ENCODE peak calls at places on chromosomes 4 and X, in four cellular contexts. B is HepG2, N is suprapubic skin, K is sigmoid colon. C is an unnamed sample.

GRCh38 chr4:2290488-2290887 is 28.6 kb upstream of the MXD4 start:
- DNase-seq in B (no peak), N (peak; percentile 70), K (peak; percentile 48), C (no peak)

GRCh38 chr4:53141308-53141707 is 224.6 kb downstream of the SCFD2 start:
- DNase-seq in B (no peak), N (no peak), K (no peak), C (no peak)

GRCh38 chr4:153684182-153685073 is at the start of gene TLR2:
- DNase-seq in B (no peak), N (peak; percentile 90), K (peak; percentile 86), C (peak; percentile 85)

GRCh38 chr4:170497105-170497504 is 407.3 kb upstream of the AADAT start:
- DNase-seq in B (no peak), N (no peak), K (no peak), C (no peak)

GRCh38 chr4:186979966-186980745 is 256.5 kb upstream of the FAT1 start:
- DNase-seq in B (no peak), N (no peak), K (no peak), C (no peak)

GRCh38 chr4:152382057-152382785 is 153.7 kb downstream of the FBXW7 start:
- DNase-seq in B (no peak), N (no peak), K (no peak), C (no peak)

GRCh38 chr4:105624530-105624929 is 72.1 kb downstream of the ARHGEF38 start:
- DNase-seq in B (no peak), N (no peak), K (no peak), C (peak; percentile 80)

GRCh38 chr4:24642941-24643628 is 58.7 kb upstream of the DHX15 start:
- DNase-seq in B (peak; percentile 60), N (no peak), K (no peak), C (no peak)

GRCh38 chrX:150459168-150459567 is 96.1 kb downstream of the MAMLD1 start:
- DNase-seq in B (no peak), N (no peak), K (no peak), C (no peak)

GRCh38 chrX:132718411-132718810 is 229.6 kb upstream of the MBNL3 start:
- DNase-seq in B (no peak), N (no peak), K (no peak), C (no peak)

GRCh38 chr4:83440148-83440814 is 15.3 kb downstream of the HELQ start:
- DNase-seq in B (no peak), N (no peak), K (no peak), C (no peak)

GRCh38 chrX:39201305-39201990 is 400.2 kb downstream of the MID1IP1 start:
- DNase-seq in B (no peak), N (no peak), K (no peak), C (no peak)

GRCh38 chrX:93874554-93874953 is 200.5 kb downstream of the FAM133A start:
- DNase-seq in B (peak; percentile 1), N (no peak), K (no peak), C (no peak)

GRCh38 chr4:118354913-118355312 is 2.1 kb upstream of the PRSS12 start:
- DNase-seq in B (no peak), N (no peak), K (no peak), C (no peak)

GRCh38 chr4:38600575-38600974 is 63.4 kb upstream of the KLF3 start:
- DNase-seq in B (no peak), N (no peak), K (no peak), C (no peak)

GRCh38 chr4:25861422-25861926 is 1.3 kb downstream of the SEL1L3 start:
- DNase-seq in B (no peak), N (no peak), K (no peak), C (no peak)

GRCh38 chr4:16524911-16525574 is 298.8 kb upstream of the TAPT1 start:
- DNase-seq in B (no peak), N (no peak), K (no peak), C (no peak)

GRCh38 chr4:128444544-128445302 is 157.1 kb upstream of the PGRMC2 start:
- DNase-seq in B (no peak), N (no peak), K (no peak), C (no peak)

GRCh38 chr4:26860922-26861433 is 337 bp downstream of the STIM2 start:
- DNase-seq in B (peak; percentile 10), N (peak; percentile 84), K (peak; percentile 79), C (peak; percentile 59)

GRCh38 chr4:114659386-114660008 is 60.9 kb downstream of the UGT8 start:
- DNase-seq in B (peak; percentile 42), N (no peak), K (no peak), C (peak; percentile 67)

GRCh38 chrX:19849433-19850190 is 37.8 kb downstream of the SH3KBP1 start:
- DNase-seq in B (no peak), N (no peak), K (no peak), C (no peak)

GRCh38 chr4:132396636-132397035 is 752.5 kb upstream of the PCDH10 start:
- DNase-seq in B (no peak), N (no peak), K (no peak), C (no peak)

GRCh38 chr4:88006956-88007303 is 505 bp upstream of the PKD2 start:
- DNase-seq in B (no peak), N (no peak), K (peak; percentile 66), C (no peak)

GRCh38 chr4:80388284-80388607 is 52.7 kb downstream of the CFAP299 start:
- DNase-seq in B (no peak), N (no peak), K (no peak), C (no peak)

GRCh38 chrX:48961585-48962091 is 4.2 kb upstream of the OTUD5 start:
- DNase-seq in B (peak; percentile 47), N (no peak), K (no peak), C (no peak)

GRCh38 chrX:24271262-24271661 is 42.6 kb downstream of the SUPT20HL2 start:
- DNase-seq in B (no peak), N (no peak), K (no peak), C (no peak)

GRCh38 chr4:188949608-188950007 is 810.4 kb downstream of the TRIML1 start:
- DNase-seq in B (no peak), N (no peak), K (no peak), C (no peak)

GRCh38 chr4:74013269-74013668 is 14.8 kb upstream of the CXCL5 start:
- DNase-seq in B (no peak), N (no peak), K (no peak), C (no peak)

GRCh38 chrX:115579786-115580294 is 18.9 kb downstream of the PLS3 start:
- DNase-seq in B (no peak), N (no peak), K (no peak), C (no peak)

GRCh38 chr4:3863841-3864734 is 97.9 kb downstream of the ADRA2C start:
- DNase-seq in B (no peak), N (peak; percentile 62), K (peak; percentile 56), C (no peak)

GRCh38 chr4:8316251-8316771 is 46.8 kb downstream of the HTRA3 start:
- DNase-seq in B (no peak), N (peak; percentile 41), K (no peak), C (no peak)

GRCh38 chrX:85851418-85851817 is 195.9 kb downstream of the CHM start:
- DNase-seq in B (peak; percentile 14), N (no peak), K (no peak), C (peak; percentile 28)

GRCh38 chrX:112753116-112753515 is 73.4 kb upstream of the LHFPL1 start:
- DNase-seq in B (no peak), N (no peak), K (no peak), C (no peak)

GRCh38 chr4:78592104-78592783 is 40.7 kb downstream of the ANXA3 start:
- DNase-seq in B (no peak), N (no peak), K (no peak), C (no peak)

GRCh38 chrX:134821370-134821769 is 163.1 kb upstream of the PLAC1 start:
- DNase-seq in B (no peak), N (no peak), K (no peak), C (no peak)

GRCh38 chr4:93203708-93204107 is 624.8 kb upstream of the ATOH1 start:
- DNase-seq in B (peak; percentile 6), N (no peak), K (no peak), C (no peak)

DNA sequence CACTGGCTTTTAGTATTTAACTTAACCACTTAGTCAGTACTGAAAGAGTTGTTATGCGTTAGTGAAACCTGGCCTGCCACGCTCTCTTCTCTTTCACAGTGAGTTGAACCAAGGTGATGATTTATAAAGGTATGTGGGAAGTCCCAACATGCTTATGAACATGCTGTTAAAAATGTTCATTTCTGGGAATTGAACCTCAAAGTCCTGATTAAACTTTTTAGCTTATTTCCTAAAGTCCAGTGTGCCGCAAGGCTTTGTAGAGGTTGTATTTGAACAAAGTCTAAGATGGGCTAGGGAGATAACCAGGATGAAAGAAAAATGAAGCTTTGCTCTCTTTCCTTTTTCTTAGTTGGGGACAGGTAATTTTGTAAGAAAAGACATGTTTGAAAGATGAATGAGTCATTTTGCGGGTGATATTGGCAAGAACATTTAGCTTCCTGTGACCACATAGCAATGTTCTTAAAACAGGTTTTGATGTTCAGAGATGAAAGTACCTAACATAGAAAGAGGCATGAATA is 270.3 kb downstream of the DTHD1 start:
- DNase-seq in B (no peak), N (no peak), K (no peak), C (no peak)
- TF ChIP-seq EP300 in B (no peak), N (no peak), K (no peak), C (no peak)

GRCh38 chr4:144658908-144659307 is 13.0 kb downstream of the HHIP start:
- DNase-seq in B (no peak), N (no peak), K (no peak), C (no peak)
- TF ChIP-seq POLR2AphosphoS5 in B (no peak), N (no peak), K (no peak), C (no peak)

GRCh38 chr4:174045381-174045780 is 238.1 kb downstream of the FBXO8 start:
- DNase-seq in B (no peak), N (no peak), K (no peak), C (no peak)

GRCh38 chr4:174041555-174042110 is 241.8 kb downstream of the FBXO8 start:
- DNase-seq in B (no peak), N (no peak), K (no peak), C (no peak)

GRCh38 chr4:174047363-174047762 is 236.1 kb downstream of the FBXO8 start:
- DNase-seq in B (no peak), N (no peak), K (no peak), C (no peak)
- TF ChIP-seq EP300 in B (no peak), N (no peak), K (no peak), C (no peak)

DNA sequence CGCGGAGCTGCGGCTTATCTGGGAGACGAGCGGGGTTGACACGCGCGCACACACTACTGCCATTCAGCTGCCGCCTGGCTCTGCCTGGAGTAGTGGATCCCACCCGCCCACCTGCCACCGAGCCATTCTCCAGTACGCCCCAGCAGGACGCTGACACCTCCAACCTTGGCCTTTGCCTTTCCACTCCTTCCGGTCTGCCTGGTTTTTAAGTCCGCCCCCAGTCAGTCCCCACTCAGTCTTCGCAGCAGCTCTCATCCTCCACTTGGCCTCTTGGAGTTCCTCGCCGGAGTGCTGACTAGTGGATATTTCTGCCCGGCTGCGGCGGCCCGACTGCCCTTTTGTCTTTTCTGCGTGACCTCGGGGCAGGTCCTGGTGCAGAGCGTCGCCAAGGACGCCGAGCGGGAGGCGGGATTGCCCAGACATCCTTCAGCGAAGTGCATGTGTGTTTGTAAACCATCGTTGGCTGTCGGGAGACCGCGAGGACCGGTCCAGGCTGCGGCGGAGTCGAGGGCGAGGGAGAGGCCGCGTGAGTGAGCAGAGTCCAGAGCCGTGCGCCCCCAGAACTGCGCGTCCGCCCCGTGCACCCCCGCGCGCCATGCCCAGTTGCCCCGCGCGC is 1.1 kb downstream of the SLIT2 start:
- DNase-seq in B (no peak), N (peak; percentile 82), K (peak; percentile 74), C (no peak)
- TF ChIP-seq POLR2AphosphoS5 in B (no peak), N (no peak), K (peak; percentile 24), C (no peak)